ENCODE peak calls at places on chromosomes 6 and 20, in seven cellular contexts. One of them, this sample, is unnamed.

GRCh38 chr6:85408039-85408438 is 41.8 kb upstream of the NT5E start:
- DNase-seq in iris pigment epithelial cell: no peak
- DNase-seq in HT-29: no peak
- DNase-seq in stimulated activated CD4-positive, alpha-beta T cell treated with anti-CD3 and anti-CD28 coated beads, TNF-alpha, amount 100 ng/mL, for 4 hours: no peak
- DNase-seq in CD4-positive, alpha-beta T cell: no peak
- DNase-seq in GM20000: no peak
- DNase-seq in HTR-8/SVneo: no peak
- DNase-seq in this sample: no peak

GRCh38 chr6:40779399-40779798 is 192.2 kb upstream of the LRFN2 start:
- DNase-seq in stimulated activated CD4-positive, alpha-beta T cell treated with anti-CD3 and anti-CD28 coated beads, TNF-alpha, amount 100 ng/mL, for 4 hours: no peak
- DNase-seq in HTR-8/SVneo: peak; percentile 78
- DNase-seq in HT-29: no peak
- DNase-seq in GM20000: no peak
- DNase-seq in iris pigment epithelial cell: peak; percentile 7
- DNase-seq in CD4-positive, alpha-beta T cell: no peak
- DNase-seq in this sample: no peak

GRCh38 chr6:168186438-168186837 is 107.4 kb upstream of the FRMD1 start:
- DNase-seq in HTR-8/SVneo: no peak
- DNase-seq in HT-29: no peak
- DNase-seq in GM20000: no peak
- DNase-seq in stimulated activated CD4-positive, alpha-beta T cell treated with anti-CD3 and anti-CD28 coated beads, TNF-alpha, amount 100 ng/mL, for 4 hours: no peak
- DNase-seq in iris pigment epithelial cell: no peak
- DNase-seq in CD4-positive, alpha-beta T cell: no peak
- DNase-seq in this sample: no peak

GRCh38 chr20:5835870-5836269 is 85.7 kb downstream of the SHLD1 start:
- DNase-seq in HT-29: no peak
- DNase-seq in iris pigment epithelial cell: peak; percentile 58
- DNase-seq in stimulated activated CD4-positive, alpha-beta T cell treated with anti-CD3 and anti-CD28 coated beads, TNF-alpha, amount 100 ng/mL, for 4 hours: no peak
- DNase-seq in GM20000: peak; percentile 32
- DNase-seq in HTR-8/SVneo: no peak
- DNase-seq in CD4-positive, alpha-beta T cell: no peak
- DNase-seq in this sample: no peak

GRCh38 chr6:150739711-150740349 is 125.7 kb upstream of the MTHFD1L start:
- DNase-seq in HTR-8/SVneo: no peak
- DNase-seq in stimulated activated CD4-positive, alpha-beta T cell treated with anti-CD3 and anti-CD28 coated beads, TNF-alpha, amount 100 ng/mL, for 4 hours: no peak
- DNase-seq in CD4-positive, alpha-beta T cell: no peak
- DNase-seq in iris pigment epithelial cell: no peak
- DNase-seq in HT-29: no peak
- DNase-seq in GM20000: no peak
- DNase-seq in this sample: no peak

GRCh38 chr6:24494726-24495515 is at the start of gene ALDH5A1:
- DNase-seq in CD4-positive, alpha-beta T cell: peak; percentile 79
- DNase-seq in HTR-8/SVneo: peak; percentile 68
- DNase-seq in GM20000: peak; percentile 85
- DNase-seq in stimulated activated CD4-positive, alpha-beta T cell treated with anti-CD3 and anti-CD28 coated beads, TNF-alpha, amount 100 ng/mL, for 4 hours: peak; percentile 66
- DNase-seq in HT-29: peak; percentile 48
- DNase-seq in iris pigment epithelial cell: peak; percentile 52
- DNase-seq in this sample: peak; percentile 52

GRCh38 chr6:36094786-36095496 is 35.4 kb upstream of the MAPK13 start:
- DNase-seq in iris pigment epithelial cell: peak; percentile 70
- DNase-seq in CD4-positive, alpha-beta T cell: peak; percentile 81
- DNase-seq in HTR-8/SVneo: peak; percentile 65
- DNase-seq in GM20000: peak; percentile 68
- DNase-seq in stimulated activated CD4-positive, alpha-beta T cell treated with anti-CD3 and anti-CD28 coated beads, TNF-alpha, amount 100 ng/mL, for 4 hours: peak; percentile 58
- DNase-seq in HT-29: peak; percentile 96
- DNase-seq in this sample: peak; percentile 78

GRCh38 chr6:4973972-4974885 is 29.6 kb downstream of the RPP40 start:
- DNase-seq in HTR-8/SVneo: peak; percentile 14
- DNase-seq in iris pigment epithelial cell: peak; percentile 76
- DNase-seq in HT-29: no peak
- DNase-seq in CD4-positive, alpha-beta T cell: no peak
- DNase-seq in stimulated activated CD4-positive, alpha-beta T cell treated with anti-CD3 and anti-CD28 coated beads, TNF-alpha, amount 100 ng/mL, for 4 hours: no peak
- DNase-seq in GM20000: no peak
- DNase-seq in this sample: no peak

GRCh38 chr6:165571068-165571682 is 91.9 kb downstream of the PDE10A start:
- DNase-seq in GM20000: no peak
- DNase-seq in HT-29: no peak
- DNase-seq in HTR-8/SVneo: no peak
- DNase-seq in iris pigment epithelial cell: peak; percentile 42
- DNase-seq in stimulated activated CD4-positive, alpha-beta T cell treated with anti-CD3 and anti-CD28 coated beads, TNF-alpha, amount 100 ng/mL, for 4 hours: no peak
- DNase-seq in CD4-positive, alpha-beta T cell: no peak
- DNase-seq in this sample: no peak

GRCh38 chr6:30882764-30883475 is 1.4 kb upstream of the DDR1 start:
- DNase-seq in HTR-8/SVneo: peak; percentile 53
- DNase-seq in GM20000: peak; percentile 84
- DNase-seq in HT-29: peak; percentile 81
- DNase-seq in stimulated activated CD4-positive, alpha-beta T cell treated with anti-CD3 and anti-CD28 coated beads, TNF-alpha, amount 100 ng/mL, for 4 hours: no peak
- DNase-seq in CD4-positive, alpha-beta T cell: no peak
- DNase-seq in iris pigment epithelial cell: no peak
- DNase-seq in this sample: no peak

GRCh38 chr20:23820493-23820892 is 6.0 kb downstream of the CST2 start:
- DNase-seq in CD4-positive, alpha-beta T cell: no peak
- DNase-seq in HTR-8/SVneo: no peak
- DNase-seq in HT-29: no peak
- DNase-seq in stimulated activated CD4-positive, alpha-beta T cell treated with anti-CD3 and anti-CD28 coated beads, TNF-alpha, amount 100 ng/mL, for 4 hours: no peak
- DNase-seq in GM20000: no peak
- DNase-seq in iris pigment epithelial cell: peak; percentile 29
- DNase-seq in this sample: peak; percentile 44

GRCh38 chr20:46563170-46563847 is 12.9 kb upstream of the OCSTAMP start:
- DNase-seq in iris pigment epithelial cell: no peak
- DNase-seq in stimulated activated CD4-positive, alpha-beta T cell treated with anti-CD3 and anti-CD28 coated beads, TNF-alpha, amount 100 ng/mL, for 4 hours: no peak
- DNase-seq in HT-29: no peak
- DNase-seq in CD4-positive, alpha-beta T cell: no peak
- DNase-seq in HTR-8/SVneo: no peak
- DNase-seq in GM20000: no peak
- DNase-seq in this sample: peak; percentile 38

GRCh38 chr6:162854734-162855191 is 127.0 kb downstream of the PACRG start:
- DNase-seq in CD4-positive, alpha-beta T cell: no peak
- DNase-seq in iris pigment epithelial cell: no peak
- DNase-seq in HTR-8/SVneo: no peak
- DNase-seq in GM20000: no peak
- DNase-seq in stimulated activated CD4-positive, alpha-beta T cell treated with anti-CD3 and anti-CD28 coated beads, TNF-alpha, amount 100 ng/mL, for 4 hours: no peak
- DNase-seq in HT-29: no peak
- DNase-seq in this sample: no peak

GRCh38 chr6:139569561-139569960 is 195.1 kb upstream of the CITED2 start:
- DNase-seq in GM20000: no peak
- DNase-seq in CD4-positive, alpha-beta T cell: no peak
- DNase-seq in HT-29: no peak
- DNase-seq in stimulated activated CD4-positive, alpha-beta T cell treated with anti-CD3 and anti-CD28 coated beads, TNF-alpha, amount 100 ng/mL, for 4 hours: no peak
- DNase-seq in HTR-8/SVneo: no peak
- DNase-seq in iris pigment epithelial cell: peak; percentile 53
- DNase-seq in this sample: no peak

GRCh38 chr6:107707346-107708270 is 116.5 kb downstream of the SCML4 start:
- DNase-seq in stimulated activated CD4-positive, alpha-beta T cell treated with anti-CD3 and anti-CD28 coated beads, TNF-alpha, amount 100 ng/mL, for 4 hours: no peak
- DNase-seq in GM20000: no peak
- DNase-seq in HTR-8/SVneo: no peak
- DNase-seq in iris pigment epithelial cell: no peak
- DNase-seq in CD4-positive, alpha-beta T cell: no peak
- DNase-seq in HT-29: no peak
- DNase-seq in this sample: no peak

GRCh38 chr6:88843040-88843439 is 120.4 kb downstream of the RNGTT start:
- DNase-seq in HTR-8/SVneo: no peak
- DNase-seq in stimulated activated CD4-positive, alpha-beta T cell treated with anti-CD3 and anti-CD28 coated beads, TNF-alpha, amount 100 ng/mL, for 4 hours: no peak
- DNase-seq in GM20000: no peak
- DNase-seq in HT-29: no peak
- DNase-seq in CD4-positive, alpha-beta T cell: no peak
- DNase-seq in iris pigment epithelial cell: peak; percentile 75
- DNase-seq in this sample: no peak

GRCh38 chr6:146310628-146311027 is 233.0 kb upstream of the RAB32 start:
- DNase-seq in HTR-8/SVneo: no peak
- DNase-seq in CD4-positive, alpha-beta T cell: no peak
- DNase-seq in iris pigment epithelial cell: no peak
- DNase-seq in HT-29: no peak
- DNase-seq in GM20000: no peak
- DNase-seq in stimulated activated CD4-positive, alpha-beta T cell treated with anti-CD3 and anti-CD28 coated beads, TNF-alpha, amount 100 ng/mL, for 4 hours: no peak
- DNase-seq in this sample: no peak

GRCh38 chr6:127328043-127328442 is 15.4 kb downstream of the ECHDC1 start:
- DNase-seq in GM20000: no peak
- DNase-seq in CD4-positive, alpha-beta T cell: no peak
- DNase-seq in iris pigment epithelial cell: no peak
- DNase-seq in HT-29: no peak
- DNase-seq in HTR-8/SVneo: no peak
- DNase-seq in stimulated activated CD4-positive, alpha-beta T cell treated with anti-CD3 and anti-CD28 coated beads, TNF-alpha, amount 100 ng/mL, for 4 hours: no peak
- DNase-seq in this sample: no peak

GRCh38 chr6:18506387-18507017 is 119.4 kb downstream of the RNF144B start:
- DNase-seq in HT-29: no peak
- DNase-seq in stimulated activated CD4-positive, alpha-beta T cell treated with anti-CD3 and anti-CD28 coated beads, TNF-alpha, amount 100 ng/mL, for 4 hours: no peak
- DNase-seq in CD4-positive, alpha-beta T cell: no peak
- DNase-seq in GM20000: no peak
- DNase-seq in iris pigment epithelial cell: peak; percentile 58
- DNase-seq in HTR-8/SVneo: no peak
- DNase-seq in this sample: no peak

GRCh38 chr6:143516700-143517446 is 5.4 kb upstream of the FUCA2 start:
- DNase-seq in HT-29: peak; percentile 23
- DNase-seq in stimulated activated CD4-positive, alpha-beta T cell treated with anti-CD3 and anti-CD28 coated beads, TNF-alpha, amount 100 ng/mL, for 4 hours: no peak
- DNase-seq in iris pigment epithelial cell: no peak
- DNase-seq in HTR-8/SVneo: no peak
- DNase-seq in CD4-positive, alpha-beta T cell: no peak
- DNase-seq in GM20000: no peak
- DNase-seq in this sample: no peak

GRCh38 chr20:32018269-32019155 is 8.3 kb downstream of the CCM2L start:
- DNase-seq in iris pigment epithelial cell: no peak
- DNase-seq in stimulated activated CD4-positive, alpha-beta T cell treated with anti-CD3 and anti-CD28 coated beads, TNF-alpha, amount 100 ng/mL, for 4 hours: peak; percentile 29
- DNase-seq in HTR-8/SVneo: peak; percentile 86
- DNase-seq in CD4-positive, alpha-beta T cell: peak; percentile 36
- DNase-seq in GM20000: peak; percentile 81
- DNase-seq in HT-29: peak; percentile 87
- DNase-seq in this sample: peak; percentile 64

GRCh38 chr20:57480444-57481152 is 44.3 kb downstream of the CTCFL start:
- DNase-seq in CD4-positive, alpha-beta T cell: peak; percentile 28
- DNase-seq in iris pigment epithelial cell: no peak
- DNase-seq in HTR-8/SVneo: no peak
- DNase-seq in HT-29: no peak
- DNase-seq in GM20000: peak; percentile 78
- DNase-seq in stimulated activated CD4-positive, alpha-beta T cell treated with anti-CD3 and anti-CD28 coated beads, TNF-alpha, amount 100 ng/mL, for 4 hours: peak; percentile 13
- DNase-seq in this sample: no peak

GRCh38 chr6:137552809-137553208 is 58.6 kb upstream of the OLIG3 start:
- DNase-seq in stimulated activated CD4-positive, alpha-beta T cell treated with anti-CD3 and anti-CD28 coated beads, TNF-alpha, amount 100 ng/mL, for 4 hours: no peak
- DNase-seq in HTR-8/SVneo: no peak
- DNase-seq in CD4-positive, alpha-beta T cell: no peak
- DNase-seq in GM20000: no peak
- DNase-seq in iris pigment epithelial cell: no peak
- DNase-seq in HT-29: no peak
- DNase-seq in this sample: no peak

GRCh38 chr6:31479933-31480535 is 17.9 kb upstream of the MICB start:
- DNase-seq in HTR-8/SVneo: no peak
- DNase-seq in stimulated activated CD4-positive, alpha-beta T cell treated with anti-CD3 and anti-CD28 coated beads, TNF-alpha, amount 100 ng/mL, for 4 hours: no peak
- DNase-seq in iris pigment epithelial cell: no peak
- DNase-seq in HT-29: no peak
- DNase-seq in GM20000: no peak
- DNase-seq in CD4-positive, alpha-beta T cell: no peak
- DNase-seq in this sample: no peak